ENCODE peak calls at places on chromosomes 4 and X, in eight cellular contexts. W is HCT116, R is heart left ventricle, J is ovary, Q is esophagus muscularis mucosa, D is GM12892, K is stomach, L is IMR-90. C is an unnamed sample.

GRCh38 chrX:30597258-30598012 is 19.9 kb upstream of the TASL start:
- DNase-seq in W (no peak), R (no peak), J (no peak), Q (no peak), D (peak; percentile 17), K (no peak), L (no peak), C (no peak)

GRCh38 chrX:132491191-132491590 is 2.4 kb upstream of the MBNL3 start:
- DNase-seq in W (no peak), R (no peak), J (no peak), Q (no peak), D (no peak), K (no peak), L (no peak), C (no peak)

GRCh38 chr4:150080335-150080734 is 2.1 kb downstream of the DCLK2 start:
- DNase-seq in W (no peak), R (no peak), J (no peak), Q (no peak), D (no peak), K (no peak), L (peak; percentile 63), C (no peak)

GRCh38 chrX:78574306-78574705 is 84.8 kb downstream of the RTL3 start:
- DNase-seq in W (no peak), R (no peak), J (no peak), Q (no peak), D (no peak), K (no peak), L (no peak), C (no peak)

GRCh38 chr4:97759785-97760184 is 383.5 kb downstream of the STPG2 start:
- DNase-seq in W (no peak), R (no peak), J (no peak), Q (no peak), D (no peak), K (no peak), L (no peak), C (no peak)

GRCh38 chr4:1297456-1298325 is 8.0 kb downstream of the MAEA start:
- DNase-seq in W (no peak), R (peak; percentile 63), J (no peak), Q (no peak), D (no peak), K (no peak), L (no peak), C (no peak)

GRCh38 chr4:7074423-7074822 is 6.6 kb upstream of the GRPEL1 start:
- DNase-seq in W (no peak), R (no peak), J (no peak), Q (no peak), D (no peak), K (no peak), L (no peak), C (no peak)

GRCh38 chr4:76256032-76256431 is 4.5 kb downstream of the FAM47E start:
- DNase-seq in W (no peak), R (no peak), J (no peak), Q (no peak), D (no peak), K (no peak), L (no peak), C (no peak)

GRCh38 chr4:81806485-81806884 is 334.8 kb upstream of the RASGEF1B start:
- DNase-seq in W (no peak), R (no peak), J (no peak), Q (no peak), D (no peak), K (no peak), L (no peak), C (no peak)

GRCh38 chrX:25007059-25008053 is 8.4 kb downstream of the ARX start:
- DNase-seq in W (no peak), R (no peak), J (peak; percentile 52), Q (no peak), D (no peak), K (no peak), L (no peak), C (no peak)

GRCh38 chrX:117771384-117771783 is 345.2 kb downstream of the KLHL13 start:
- DNase-seq in W (no peak), R (no peak), J (no peak), Q (no peak), D (no peak), K (no peak), L (no peak), C (no peak)

GRCh38 chr4:174358823-174359222 is 75.1 kb downstream of the CEP44 start:
- DNase-seq in W (peak; percentile 4), R (no peak), J (no peak), Q (no peak), D (no peak), K (no peak), L (peak; percentile 67), C (no peak)

GRCh38 chrX:69025802-69026301 is 139.4 kb downstream of the PJA1 start:
- DNase-seq in W (no peak), R (no peak), J (no peak), Q (no peak), D (no peak), K (no peak), L (peak; percentile 81), C (no peak)

GRCh38 chrX:23783569-23784486 is 855 bp downstream of the SAT1 start:
- DNase-seq in W (no peak), R (no peak), J (no peak), Q (no peak), D (no peak), K (no peak), L (no peak), C (no peak)

GRCh38 chr4:124684301-124684700 is 28.2 kb downstream of the ANKRD50 start:
- DNase-seq in W (no peak), R (no peak), J (no peak), Q (no peak), D (no peak), K (no peak), L (peak; percentile 15), C (no peak)

GRCh38 chr4:109803924-109804571 is 2.2 kb upstream of the CFI start:
- DNase-seq in W (peak; percentile 51), R (no peak), J (no peak), Q (no peak), D (no peak), K (no peak), L (peak; percentile 37), C (no peak)

GRCh38 chr4:161252520-161253141 is 911.2 kb downstream of the FSTL5 start:
- DNase-seq in W (peak; percentile 28), R (no peak), J (no peak), Q (no peak), D (no peak), K (no peak), L (peak; percentile 0), C (no peak)

GRCh38 chr4:185011408-185011807 is 6.9 kb upstream of the HELT start:
- DNase-seq in W (peak; percentile 4), R (no peak), J (no peak), Q (no peak), D (no peak), K (no peak), L (no peak), C (no peak)

GRCh38 chrX:151816914-151817313 is 82.4 kb downstream of the CNGA2 start:
- DNase-seq in W (no peak), R (no peak), J (no peak), Q (no peak), D (no peak), K (no peak), L (no peak), C (no peak)

GRCh38 chr4:111943796-111944203 is 201.5 kb upstream of the FAM241A start:
- DNase-seq in W (peak; percentile 66), R (no peak), J (no peak), Q (no peak), D (peak; percentile 5), K (peak; percentile 48), L (no peak), C (peak; percentile 3)

GRCh38 chr4:134324179-134324578 is 122.6 kb upstream of the PABPC4L start:
- DNase-seq in W (no peak), R (no peak), J (no peak), Q (no peak), D (no peak), K (no peak), L (no peak), C (no peak)

GRCh38 chr4:155540698-155541097 is 126.0 kb upstream of the GUCY1A1 start:
- DNase-seq in W (no peak), R (no peak), J (no peak), Q (no peak), D (no peak), K (no peak), L (no peak), C (no peak)

GRCh38 chrX:150664290-150664689 is 28.9 kb upstream of the MTMR1 start:
- DNase-seq in W (no peak), R (peak; percentile 58), J (peak; percentile 35), Q (no peak), D (no peak), K (peak; percentile 76), L (no peak), C (no peak)

GRCh38 chr4:118835896-118836762 is at the start of gene SEC24D:
- DNase-seq in W (peak; percentile 50), R (peak; percentile 93), J (peak; percentile 94), Q (peak; percentile 94), D (peak; percentile 86), K (peak; percentile 91), L (peak; percentile 87), C (peak; percentile 9)
- TF ChIP-seq POLR2A in W (peak; percentile 72), R (peak; percentile 75), J (peak; percentile 80), Q (peak; percentile 45), D (peak; percentile 61), K (no peak), L (peak; percentile 92), C (no peak)

GRCh38 chr4:40547446-40548132 is 82.1 kb downstream of the RBM47 start:
- DNase-seq in W (no peak), R (no peak), J (no peak), Q (no peak), D (no peak), K (no peak), L (no peak), C (no peak)

GRCh38 chr4:40548256-40548655 is 81.4 kb downstream of the RBM47 start:
- DNase-seq in W (no peak), R (no peak), J (no peak), Q (no peak), D (no peak), K (no peak), L (peak; percentile 45), C (no peak)

GRCh38 chr4:40553995-40554394 is 75.7 kb downstream of the RBM47 start:
- DNase-seq in W (no peak), R (peak; percentile 34), J (no peak), Q (no peak), D (no peak), K (no peak), L (no peak), C (no peak)

GRCh38 chr4:40552536-40552935 is 77.1 kb downstream of the RBM47 start:
- DNase-seq in W (no peak), R (no peak), J (no peak), Q (no peak), D (no peak), K (no peak), L (no peak), C (no peak)

GRCh38 chr4:40550900-40551546 is 78.6 kb downstream of the RBM47 start:
- DNase-seq in W (peak; percentile 38), R (no peak), J (no peak), Q (no peak), D (no peak), K (peak; percentile 49), L (peak; percentile 52), C (no peak)
- TF ChIP-seq POLR2A in W (no peak), R (no peak), J (no peak), Q (no peak), D (no peak), K (no peak), L (no peak), C (no peak)

GRCh38 chr4:186755550-186756519 is 32.2 kb upstream of the FAT1 start:
- DNase-seq in W (no peak), R (no peak), J (no peak), Q (no peak), D (no peak), K (no peak), L (peak; percentile 22), C (no peak)
- TF ChIP-seq POLR2A in W (no peak), R (no peak), J (no peak), Q (no peak), D (no peak), K (no peak), L (no peak), C (no peak)

GRCh38 chr4:146844761-146845160 is 100.9 kb downstream of the TTC29 start:
- DNase-seq in W (no peak), R (no peak), J (no peak), Q (no peak), D (no peak), K (no peak), L (no peak), C (no peak)
- TF ChIP-seq POLR2A in W (no peak), R (no peak), J (no peak), Q (no peak), D (no peak), K (no peak), L (no peak), C (no peak)